ENCODE peak calls at places on chromosomes 3 and 15, in nine cellular contexts. A is BE2C; Z is endodermal cell; K is OCI-LY7; B is CD4-positive, alpha-beta T cell; T is gastrocnemius medialis; Y is fibroblast of lung; U is upper lobe of right lung; P is SK-N-SH. E is an unnamed sample.

GRCh38 chr3:99834584-99834957 is 16.9 kb downstream of the CMSS1 start:
- DNase-seq in K (no peak), A (no peak), B (no peak), P (no peak), T (no peak), Z (no peak), Y (no peak), U (no peak), E (no peak)

GRCh38 chr3:32383136-32383711 is 8.4 kb upstream of the CMTM7 start:
- DNase-seq in Y (no peak), B (no peak), A (no peak), T (no peak), Z (no peak), P (no peak), K (no peak), U (no peak), E (peak)

GRCh38 chr3:3827111-3827510 is 27.9 kb downstream of the LRRN1 start:
- DNase-seq in K (no peak), Z (no peak), Y (no peak), T (no peak), U (no peak), A (no peak), B (no peak), P (no peak), E (no peak)

GRCh38 chr15:95394186-95395067 is 936.1 kb upstream of the NR2F2 start:
- DNase-seq in T (no peak), K (no peak), Z (no peak), B (no peak), A (no peak), Y (peak), U (no peak), P (no peak), E (no peak)

GRCh38 chr3:196638922-196639516 is 475 bp upstream of the NRROS start:
- DNase-seq in A (no peak), T (no peak), K (no peak), P (no peak), Y (no peak), B (no peak), Z (no peak), U (no peak), E (no peak)

GRCh38 chr3:135784557-135784956 is 181.0 kb upstream of the PPP2R3A start:
- DNase-seq in T (no peak), B (no peak), P (no peak), U (no peak), A (no peak), Y (no peak), K (peak), Z (no peak), E (no peak)

GRCh38 chr3:117661636-117662095 is 952.1 kb downstream of the TUSC7 start:
- DNase-seq in Z (no peak), Y (peak), A (no peak), K (no peak), B (no peak), P (no peak), U (no peak), T (no peak), E (no peak)

GRCh38 chr3:125119752-125120369 is 64.1 kb upstream of the HEG1 start:
- DNase-seq in B (no peak), Z (peak), A (no peak), T (no peak), P (no peak), K (no peak), U (no peak), Y (no peak), E (no peak)

GRCh38 chr3:57557088-57557537 is 1.0 kb downstream of the PDE12 start:
- DNase-seq in P (peak), Z (peak), B (peak), T (peak), U (no peak), A (peak), Y (peak), K (peak), E (peak)

GRCh38 chr15:42716626-42717025 is 20.3 kb downstream of the CDAN1 start:
- DNase-seq in B (no peak), Y (no peak), U (no peak), Z (no peak), A (no peak), T (no peak), K (no peak), P (no peak), E (no peak)

GRCh38 chr3:179973931-179974361 is 62.8 kb downstream of the PEX5L start:
- DNase-seq in B (no peak), T (no peak), K (no peak), Z (peak), A (no peak), U (no peak), Y (no peak), P (no peak), E (peak)

GRCh38 chr3:20186600-20187004 is 596 bp upstream of the SGO1 start:
- DNase-seq in P (peak), K (no peak), Z (no peak), T (no peak), A (no peak), U (no peak), Y (no peak), B (no peak), E (no peak)

GRCh38 chr15:78033864-78034263 is 43.6 kb downstream of the TBC1D2B start:
- DNase-seq in A (no peak), T (no peak), K (no peak), U (no peak), Y (no peak), B (peak), Z (no peak), P (no peak), E (no peak)

GRCh38 chr3:187208159-187208558 is 10.9 kb downstream of the RTP1 start:
- DNase-seq in T (no peak), B (no peak), K (no peak), A (no peak), Y (peak), U (no peak), P (no peak), Z (no peak), E (no peak)

GRCh38 chr15:78361956-78362506 is 21.9 kb downstream of the CRABP1 start:
- DNase-seq in P (no peak), Y (no peak), U (no peak), Z (no peak), A (no peak), T (no peak), K (no peak), B (no peak), E (no peak)

GRCh38 chr15:49045691-49046112 is 544 bp downstream of the SECISBP2L start:
- DNase-seq in B (no peak), Z (no peak), T (peak), A (peak), K (peak), U (no peak), P (no peak), Y (peak), E (peak)

GRCh38 chr15:48865387-48866079 is 12.4 kb upstream of the EID1 start:
- DNase-seq in T (no peak), K (no peak), U (no peak), Z (peak), P (no peak), Y (peak), B (no peak), A (no peak), E (peak)

GRCh38 chr3:194688207-194688711 is 2.6 kb downstream of the FAM43A start:
- DNase-seq in K (peak), U (peak), B (peak), Z (peak), T (no peak), Y (peak), P (peak), A (peak), E (peak)

GRCh38 chr3:112002458-112002971 is 3.8 kb downstream of the TAGLN3 start:
- DNase-seq in B (no peak), U (no peak), K (no peak), P (no peak), A (no peak), Y (peak), Z (no peak), T (no peak), E (no peak)

GRCh38 chr15:99443056-99443756 is 122.6 kb upstream of the MEF2A start:
- DNase-seq in T (no peak), K (no peak), B (no peak), Y (no peak), P (peak), U (peak), A (peak), Z (no peak), E (no peak)

GRCh38 chr15:67065531-67066005 is at the start of gene SMAD3:
- DNase-seq in K (peak), Y (peak), U (peak), A (peak), T (peak), P (peak), B (peak), Z (peak), E (peak)

GRCh38 chr3:100993309-100993708 is at the start of gene ABI3BP:
- DNase-seq in U (peak), Y (peak), K (no peak), B (no peak), Z (peak), T (peak), P (peak), A (peak), E (peak)

GRCh38 chr3:8191406-8191805 is 310.2 kb upstream of the LMCD1 start:
- DNase-seq in B (no peak), U (no peak), A (no peak), Y (no peak), K (no peak), P (no peak), Z (no peak), T (no peak), E (no peak)

GRCh38 chr3:141777957-141778813 is 15.0 kb downstream of the GRK7 start:
- DNase-seq in T (no peak), Y (no peak), Z (no peak), K (no peak), P (no peak), B (no peak), U (no peak), A (no peak), E (no peak)

GRCh38 chr15:78065284-78065872 is 12.1 kb downstream of the TBC1D2B start:
- DNase-seq in P (no peak), K (no peak), Y (peak), Z (no peak), T (peak), B (no peak), A (no peak), U (peak), E (no peak)

GRCh38 chr3:133840767-133841166 is 35.2 kb downstream of the SRPRB start:
- DNase-seq in T (no peak), K (no peak), P (no peak), Z (no peak), B (no peak), A (no peak), Y (no peak), U (peak), E (no peak)

GRCh38 chr15:76968310-76968709 is 26.6 kb upstream of the PSTPIP1 start:
- DNase-seq in T (no peak), K (no peak), A (no peak), P (no peak), B (no peak), U (no peak), Y (peak), Z (peak), E (no peak)

GRCh38 chr3:169809230-169809795 is 3.4 kb upstream of the LRRIQ4 start:
- DNase-seq in Z (no peak), K (no peak), P (no peak), B (no peak), U (no peak), Y (no peak), T (no peak), A (no peak), E (no peak)

GRCh38 chr3:50587806-50588758 is 18.8 kb downstream of the HEMK1 start:
- DNase-seq in Z (no peak), A (no peak), K (no peak), P (no peak), U (no peak), B (no peak), Y (no peak), T (peak), E (no peak)

GRCh38 chr15:99628374-99629001 is 62.7 kb downstream of the MEF2A start:
- DNase-seq in U (no peak), Z (no peak), P (no peak), T (no peak), A (no peak), K (no peak), Y (no peak), B (no peak), E (no peak)

GRCh38 chr3:190116551-190117067 is 4.1 kb downstream of the P3H2 start:
- DNase-seq in B (no peak), Z (no peak), U (no peak), P (no peak), A (no peak), Y (peak), K (no peak), T (no peak), E (no peak)

GRCh38 chr3:37861540-37862051 is at the start of gene CTDSPL:
- DNase-seq in K (no peak), B (no peak), Y (peak), Z (peak), T (no peak), P (peak), U (peak), A (peak), E (peak)

GRCh38 chr3:81643721-81644120 is 117.7 kb downstream of the GBE1 start:
- DNase-seq in Z (no peak), P (peak), T (no peak), B (no peak), Y (peak), A (peak), K (no peak), U (no peak), E (no peak)

GRCh38 chr3:13352621-13353131 is 67.4 kb downstream of the NUP210 start:
- DNase-seq in P (no peak), U (no peak), A (no peak), Z (no peak), B (peak), Y (peak), T (no peak), K (no peak), E (no peak)

DNA sequence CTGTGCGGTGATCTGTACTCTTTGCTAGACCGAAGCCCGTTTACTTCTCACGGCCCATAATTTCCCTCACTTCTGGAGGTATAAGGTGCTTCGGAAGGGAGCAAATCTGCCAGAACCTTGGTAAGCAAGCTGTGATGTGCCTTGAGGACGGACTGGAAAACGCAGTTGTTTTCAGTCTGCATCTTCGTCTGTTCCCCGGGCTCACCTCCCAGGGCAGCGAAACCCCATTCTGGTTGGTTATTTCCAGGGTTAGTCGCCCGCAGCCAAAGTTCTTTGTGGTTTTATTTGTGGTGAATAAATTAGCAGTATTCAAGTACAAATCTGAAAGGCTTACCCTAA is 401 bp downstream of the RAMAC start:
- DNase-seq in B (peak), T (no peak), K (peak), Y (no peak), Z (no peak), P (no peak), U (no peak), A (no peak), E (no peak)
- TF ChIP-seq CTCF in B (no peak), T (no peak), K (no peak), Y (no peak), Z (no peak), P (no peak), U (no peak), A (no peak), E (no peak)

GRCh38 chr15:74788042-74788715 is 6.3 kb downstream of the CSK start:
- DNase-seq in B (no peak), Y (no peak), U (no peak), K (peak), Z (no peak), T (no peak), P (no peak), A (no peak), E (no peak)
- TF ChIP-seq CTCF in B (peak), Y (no peak), U (no peak), K (peak), Z (peak), T (no peak), P (no peak), A (no peak), E (no peak)

DNA sequence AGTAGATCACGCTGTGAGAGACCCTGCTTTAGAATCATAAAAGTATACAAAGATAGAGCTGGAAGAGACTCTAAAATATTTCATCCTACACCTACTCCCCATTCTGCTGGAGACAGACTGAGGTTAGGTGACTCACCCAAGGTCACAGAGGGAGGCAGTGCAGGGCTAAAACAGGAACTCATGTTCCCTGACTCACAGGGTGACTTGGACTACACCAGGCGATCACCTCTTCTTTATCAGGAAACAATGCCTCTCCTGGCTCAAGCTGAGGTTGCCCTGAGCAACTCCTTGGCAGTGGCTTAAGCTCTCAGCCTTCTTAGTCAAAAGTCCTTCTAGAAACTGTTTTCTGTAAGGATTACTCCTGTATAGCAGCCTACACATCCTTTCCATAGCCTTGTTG is 26.4 kb upstream of the TNFAIP8L3 start:
- DNase-seq in K (no peak), B (no peak), U (no peak), A (no peak), P (no peak), Y (peak), Z (no peak), T (no peak), E (no peak)
- TF ChIP-seq CTCF in K (no peak), B (no peak), U (no peak), A (no peak), P (no peak), Y (no peak), Z (no peak), T (no peak), E (no peak)

DNA sequence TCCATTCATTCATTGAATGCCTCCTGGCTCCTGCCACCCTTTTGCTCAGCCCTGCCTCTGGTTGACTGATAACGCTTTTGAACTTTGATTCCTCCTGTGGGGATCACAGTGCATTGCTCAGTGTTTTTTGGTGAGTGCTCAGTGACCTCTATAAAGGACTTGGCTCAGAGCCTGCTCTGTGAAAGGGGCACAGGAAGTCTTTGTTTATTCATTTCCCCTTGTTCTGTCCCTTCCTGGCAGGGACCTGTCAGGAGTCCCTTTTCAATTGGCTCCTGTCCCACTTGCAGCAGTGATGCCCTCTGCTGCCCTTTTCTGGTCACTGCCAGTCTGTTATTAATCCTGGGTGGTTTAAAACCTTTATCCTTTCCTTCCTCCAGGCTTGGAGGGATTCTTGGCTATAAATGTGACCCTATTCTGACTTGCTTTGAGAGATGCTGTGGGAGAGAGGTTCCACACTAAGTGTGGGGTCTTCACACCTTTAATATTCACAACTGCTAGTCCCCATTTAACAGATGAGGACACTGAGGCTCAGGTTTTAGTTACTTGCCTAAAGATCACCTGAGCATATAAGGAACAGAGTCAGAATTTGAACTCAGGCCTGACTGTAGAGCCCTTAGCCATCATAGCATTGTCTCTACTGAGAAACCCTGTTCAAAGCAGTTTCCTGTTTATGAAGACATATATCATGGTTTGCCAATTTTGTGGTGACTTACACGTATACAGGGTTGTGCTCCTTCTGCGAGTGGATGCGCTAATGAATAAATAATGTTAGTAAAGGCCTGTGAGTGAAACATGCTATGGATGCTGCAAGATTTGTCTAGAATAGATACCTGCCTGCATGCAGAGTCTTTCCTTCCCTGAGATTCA is 23.2 kb upstream of the TATDN2 start:
- DNase-seq in B (peak), T (peak), P (peak), A (peak), Z (peak), K (peak), U (no peak), Y (peak), E (peak)
- TF ChIP-seq CTCF in B (peak), T (peak), P (peak), A (peak), Z (peak), K (peak), U (peak), Y (peak), E (peak)